ENCODE peak calls at places on chromosomes 1 and 21, in four cellular contexts. J is PC-3, L is K562, C is IMR-90. S is an unnamed sample.

GRCh38 chr1:76229279-76229977 is 154.9 kb downstream of the ST6GALNAC3 start:
- DNase-seq in J (no peak), L (no peak), C (no peak), S (no peak)

GRCh38 chr1:169111472-169111871 is 5.0 kb downstream of the ATP1B1 start:
- DNase-seq in J (no peak), L (no peak), C (no peak), S (no peak)

GRCh38 chr1:85577421-85578320 is 2.9 kb upstream of the CCN1 start:
- DNase-seq in J (no peak), L (no peak), C (no peak), S (no peak)

GRCh38 chr1:52139817-52140540 is 1.9 kb upstream of the ZFYVE9 start:
- DNase-seq in J (peak), L (no peak), C (peak), S (peak)

GRCh38 chr1:11979453-11979817 is 809 bp upstream of the MFN2 start:
- DNase-seq in J (no peak), L (no peak), C (no peak), S (no peak)

GRCh38 chr1:225567789-225568188 is 85.1 kb downstream of the ENAH start:
- DNase-seq in J (peak), L (no peak), C (no peak), S (no peak)

GRCh38 chr1:93814059-93814794 is 64.8 kb downstream of the DNTTIP2 start:
- DNase-seq in J (peak), L (peak), C (peak), S (peak)

GRCh38 chr1:16727190-16728111 is 12.9 kb upstream of the RNU1-4 start:
- DNase-seq in J (peak), L (peak), C (peak), S (peak)

GRCh38 chr1:84823991-84824390 is 69.0 kb downstream of the LPAR3 start:
- DNase-seq in J (no peak), L (no peak), C (no peak), S (no peak)

GRCh38 chr1:37919277-37919676 is 27.6 kb downstream of the INPP5B start:
- DNase-seq in J (peak), L (peak), C (peak), S (no peak)

GRCh38 chr21:42299324-42300044 is 15.7 kb downstream of the TFF3 start:
- DNase-seq in J (no peak), L (no peak), C (no peak), S (no peak)

GRCh38 chr1:227998374-227999055 is 8.3 kb upstream of the WNT3A start:
- DNase-seq in J (no peak), L (no peak), C (no peak), S (no peak)

GRCh38 chr21:41641821-41642368 is 125.0 kb downstream of the RIPK4 start:
- DNase-seq in J (peak), L (no peak), C (peak), S (peak)

GRCh38 chr1:25996966-25997758 is 701 bp downstream of the PAFAH2 start:
- DNase-seq in J (peak), L (no peak), C (peak), S (no peak)

GRCh38 chr1:8317647-8318360 is at the start of gene SLC45A1:
- DNase-seq in J (peak), L (peak), C (peak), S (peak)

GRCh38 chr1:217891966-217892365 is 260.8 kb downstream of the SPATA17 start:
- DNase-seq in J (peak), L (no peak), C (no peak), S (peak)

GRCh38 chr1:217892750-217893149 is 261.6 kb downstream of the SPATA17 start:
- DNase-seq in J (peak), L (no peak), C (no peak), S (peak)

GRCh38 chr1:217889401-217889800 is 258.3 kb downstream of the SPATA17 start:
- DNase-seq in J (peak), L (no peak), C (peak), S (no peak)
- TF ChIP-seq CTCF in J (peak), L (peak), C (peak), S (no peak)

DNA sequence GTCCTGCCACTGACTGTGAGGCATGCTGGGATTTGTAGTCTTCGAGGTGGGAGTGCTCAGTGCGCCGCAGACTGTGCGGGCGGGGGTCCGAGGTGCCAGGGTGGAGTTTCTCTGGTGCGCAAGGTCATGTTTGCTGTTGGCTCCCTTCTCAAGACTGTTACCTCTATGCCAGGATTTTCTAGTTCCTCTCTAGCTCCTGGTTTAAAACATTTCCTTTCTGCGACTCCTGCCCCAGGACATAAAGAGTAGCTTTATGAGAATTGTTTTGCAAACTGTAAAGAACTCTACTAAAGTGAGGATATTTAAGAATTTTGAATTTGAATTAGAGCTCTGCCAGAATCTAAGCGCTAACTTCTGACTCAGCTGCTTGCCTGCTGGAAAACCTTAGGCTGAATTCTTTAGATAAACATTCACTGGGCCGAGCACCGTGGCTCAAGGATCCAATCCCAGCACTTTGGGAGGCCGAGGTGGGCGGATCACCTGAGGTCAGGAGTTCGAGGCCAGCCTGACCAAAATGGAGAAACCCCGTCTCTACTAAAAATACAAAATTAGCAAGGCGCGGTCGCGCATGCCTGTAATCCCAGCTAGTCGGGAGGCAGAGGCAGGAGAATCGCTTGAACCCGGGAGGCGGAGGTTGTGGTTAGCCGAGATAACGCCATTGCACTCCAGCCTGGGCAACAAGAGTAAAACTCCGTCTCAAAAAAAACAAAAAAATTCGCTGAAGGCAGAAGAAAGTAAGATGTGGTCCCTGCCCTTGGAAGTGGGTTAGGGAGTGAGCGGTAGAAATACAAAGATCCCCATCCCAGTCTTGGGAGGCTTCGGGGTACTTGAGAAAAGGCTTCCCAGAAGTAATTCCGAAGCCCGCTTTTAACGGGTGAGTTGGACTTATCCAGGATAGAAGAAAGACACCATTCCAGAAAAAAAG is 992 bp upstream of the USP48 start:
- DNase-seq in J (no peak), L (peak), C (peak), S (peak)
- H3K4me2 ChIP-seq in J (peak), L (peak), C (peak), S (peak)

GRCh38 chr1:211320980-211321379 is 5.7 kb upstream of the TRAF5 start:
- DNase-seq in J (peak), L (no peak), C (no peak), S (no peak)
- TF ChIP-seq CTCF in J (no peak), L (no peak), C (no peak), S (no peak)

DNA sequence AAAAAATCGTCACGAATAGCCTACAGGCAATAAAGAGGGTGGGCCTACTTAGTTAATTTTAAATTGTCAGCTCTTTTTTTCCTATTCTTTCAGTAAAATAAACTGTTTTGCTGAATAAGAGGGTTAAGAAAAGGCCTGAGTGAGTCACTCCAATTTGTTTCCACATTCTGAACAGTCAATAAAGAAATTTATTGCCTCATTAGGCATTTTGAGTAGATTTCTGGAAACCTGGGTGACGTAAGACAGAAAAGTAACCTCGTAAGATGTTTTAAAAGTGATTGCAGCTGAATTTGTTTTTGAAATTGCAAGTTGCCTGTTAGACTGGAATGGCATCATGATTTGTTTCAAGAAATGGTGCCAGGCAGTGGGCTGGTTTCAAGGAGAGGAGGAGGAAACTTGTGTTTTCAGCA is 439.3 kb downstream of the USP25 start:
- DNase-seq in J (no peak), L (no peak), C (peak), S (peak)
- H3K4me2 ChIP-seq in J (no peak), L (no peak), C (no peak), S (peak)

DNA sequence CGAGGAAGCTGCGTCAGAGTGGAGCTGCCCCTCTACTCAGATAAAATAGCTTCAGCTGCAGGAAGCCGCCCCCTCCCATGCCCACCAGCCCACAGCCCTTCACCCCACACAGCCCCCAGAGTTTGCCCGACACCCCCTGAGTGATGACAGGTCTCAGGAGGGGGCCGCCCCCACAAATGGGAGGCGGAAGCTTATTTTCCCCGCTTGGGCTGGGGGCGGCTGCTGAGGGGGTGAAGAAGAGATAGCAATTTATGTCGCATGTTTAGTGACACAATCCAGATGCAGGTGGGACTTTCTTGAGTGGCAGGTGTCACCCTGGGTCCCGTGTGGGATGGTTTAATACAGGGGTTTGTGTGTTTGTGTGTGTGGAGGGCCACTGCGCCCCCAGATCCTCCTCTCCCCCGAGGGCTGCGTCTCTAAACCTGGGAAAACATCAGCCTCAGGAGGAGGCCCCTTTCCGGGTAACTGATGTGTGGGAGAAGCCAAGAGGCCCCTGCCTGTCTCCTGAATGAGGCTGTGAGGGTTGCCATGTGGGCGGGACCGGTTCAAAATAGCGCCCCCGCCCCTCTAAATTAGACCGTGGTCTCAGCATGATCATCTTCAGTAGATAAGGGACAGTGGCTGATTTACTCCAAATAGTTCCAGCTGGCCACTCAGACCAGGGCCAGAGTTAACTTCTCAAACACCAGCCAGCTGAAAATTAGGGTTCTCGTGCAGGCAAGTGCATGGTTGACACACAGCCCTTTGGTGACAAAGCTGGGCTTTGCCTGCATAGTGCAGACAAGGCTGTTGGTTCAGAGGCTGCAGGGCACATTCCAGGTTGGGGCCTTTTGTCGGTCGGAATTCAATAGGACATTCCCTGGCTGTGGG is 55.6 kb downstream of the STUM start:
- DNase-seq in J (no peak), L (peak), C (no peak), S (no peak)
- TF ChIP-seq CTCF in J (no peak), L (no peak), C (no peak), S (no peak)

S was measured in astrocyte.